ENCODE peak calls at places on chromosomes 2 and 18, in seven cellular contexts. W, G, Z, B, P, Q and R are unnamed samples. For H3K4me1, the result is how much of the 10 kb centered on the place peaks cover.

GRCh38 chr2:37566517-37566961 is 104.9 kb downstream of the CDC42EP3 start:
- DNase-seq in W (no peak), G (no peak), Z (no peak), B (no peak), P (peak), Q (peak), R (no peak)

GRCh38 chr2:120917876-120918275 is 182.2 kb downstream of the GLI2 start:
- DNase-seq in W (no peak), G (no peak), Z (no peak), B (no peak), P (peak), Q (no peak), R (no peak)

GRCh38 chr18:13461488-13461887 is 242.9 kb downstream of the LDLRAD4 start:
- DNase-seq in W (no peak), G (no peak), Z (no peak), B (no peak), P (no peak), Q (no peak), R (no peak)

GRCh38 chr2:224885836-224886547 is 156.3 kb downstream of the DOCK10 start:
- DNase-seq in W (peak), G (no peak), Z (peak), B (no peak), P (peak), Q (peak), R (no peak)

GRCh38 chr2:55112229-55113016 is 62.2 kb upstream of the RTN4 start:
- DNase-seq in W (no peak), G (peak), Z (no peak), B (no peak), P (peak), Q (peak), R (no peak)

GRCh38 chr2:218865396-218865795 is 5.8 kb downstream of the WNT6 start:
- DNase-seq in W (no peak), G (no peak), Z (no peak), B (no peak), P (no peak), Q (no peak), R (no peak)

GRCh38 chr2:17429130-17429529 is 89.1 kb downstream of the RAD51AP2 start:
- DNase-seq in W (no peak), G (no peak), Z (peak), B (no peak), P (peak), Q (peak), R (no peak)

GRCh38 chr2:18910843-18911242 is 321.5 kb upstream of the NT5C1B start:
- DNase-seq in W (no peak), G (no peak), Z (peak), B (no peak), P (peak), Q (peak), R (no peak)

GRCh38 chr2:222375798-222376197 is 48.5 kb upstream of the SGPP2 start:
- DNase-seq in W (no peak), G (no peak), Z (no peak), B (no peak), P (no peak), Q (no peak), R (no peak)

DNA sequence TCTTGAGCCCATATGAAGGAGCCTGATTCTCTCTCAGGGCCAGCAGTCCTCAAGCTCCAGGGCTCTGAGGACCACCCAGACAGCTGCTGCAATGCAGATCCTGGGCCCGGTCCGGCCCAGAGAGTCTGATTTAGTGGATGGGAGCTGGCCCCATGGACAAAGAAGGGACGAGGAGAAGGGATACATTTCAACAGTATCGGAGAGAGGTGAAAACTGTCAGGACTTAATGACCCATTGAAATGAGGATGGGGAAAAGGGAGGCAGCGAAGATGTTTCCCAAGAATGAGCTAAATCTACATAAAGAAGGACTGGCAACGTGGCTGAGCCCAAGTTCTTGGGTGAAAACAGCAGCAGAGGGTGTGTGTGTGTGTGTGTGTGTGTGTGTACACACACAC is 25.4 kb downstream of the FAM178B start:
- DNase-seq in W (no peak), G (no peak), Z (no peak), B (no peak), P (no peak), Q (no peak), R (no peak)
- H3K4me1 ChIP-seq in W (under half), G (under half), Z (under half), B (under half), P (under half), Q (under half), R (under half)

GRCh38 chr2:27249891-27250651 is 12.8 kb downstream of the SLC30A3 start:
- DNase-seq in W (no peak), G (peak), Z (no peak), B (peak), P (peak), Q (no peak), R (peak)
- TF ChIP-seq CTCF in W (peak), G (peak), Z (peak), B (peak), P (peak), Q (peak), R (peak)

GRCh38 chr2:178450574-178451429 is at the start of the genes PJVK and PRKRA:
- DNase-seq in W (peak), G (peak), Z (peak), B (peak), P (peak), Q (peak), R (peak)

GRCh38 chr2:178448968-178449661 is 1.9 kb downstream of the PRKRA start:
- DNase-seq in W (no peak), G (no peak), Z (no peak), B (no peak), P (no peak), Q (no peak), R (no peak)

GRCh38 chr2:178452870-178453269 is 1.7 kb downstream of the PJVK start:
- DNase-seq in W (no peak), G (no peak), Z (no peak), B (no peak), P (no peak), Q (no peak), R (no peak)

GRCh38 chr2:178449700-178450573 is 1.0 kb downstream of the PRKRA start:
- DNase-seq in W (no peak), G (no peak), Z (peak), B (no peak), P (no peak), Q (no peak), R (no peak)

DNA sequence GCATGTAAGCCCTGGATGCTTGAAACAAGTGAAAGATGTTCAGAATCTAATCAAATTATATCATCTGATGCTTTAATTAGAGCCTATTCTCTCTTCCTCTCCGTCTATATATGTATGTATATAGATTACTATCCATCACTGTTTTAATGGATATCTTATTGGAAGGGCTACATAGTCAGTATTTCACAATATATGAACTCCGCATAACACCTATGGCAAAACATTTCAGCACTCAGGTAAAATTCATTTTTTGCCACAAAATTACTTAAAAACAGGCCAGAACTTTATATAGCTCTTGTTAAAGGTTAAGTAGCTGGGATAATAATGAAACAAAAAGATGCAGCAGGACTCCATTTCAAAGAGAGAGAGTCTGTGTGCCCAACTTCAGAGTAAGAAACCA is 1.2 kb downstream of the PJVK start:
- DNase-seq in W (no peak), G (no peak), Z (no peak), B (no peak), P (no peak), Q (no peak), R (no peak)
- H3K27ac ChIP-seq in W (no peak), G (no peak), Z (no peak), B (peak), P (no peak), Q (no peak), R (no peak)

DNA sequence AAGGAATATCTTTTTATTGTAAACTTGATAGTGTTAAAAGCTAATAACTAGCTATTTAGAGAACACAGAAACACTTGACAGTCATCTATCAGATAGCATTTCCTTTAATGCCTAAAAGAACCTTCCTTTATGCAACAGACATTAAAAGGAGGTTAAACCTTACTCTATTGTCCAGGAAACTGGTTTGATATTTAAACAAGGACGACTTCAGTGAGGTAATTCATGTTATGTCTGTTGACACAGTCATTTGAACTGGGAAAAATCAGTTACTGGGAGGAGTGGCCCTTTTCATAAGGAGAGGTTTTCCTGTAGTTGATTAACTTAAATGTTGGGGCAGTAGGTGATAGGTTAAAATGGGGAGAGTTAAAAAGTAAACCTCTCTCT is 6.7 kb downstream of the TGIF1 start:
- DNase-seq in W (no peak), G (no peak), Z (no peak), B (no peak), P (no peak), Q (no peak), R (no peak)
- H3K4me1 ChIP-seq in W (under half), G (under half), Z (under half), B (under half), P (under half), Q (half or more), R (under half)

GRCh38 chr2:95393901-95394300 is 8.6 kb upstream of the FAHD2A start:
- DNase-seq in W (no peak), G (no peak), Z (no peak), B (no peak), P (no peak), Q (no peak), R (no peak)

GRCh38 chr2:95390881-95391321 is 11.6 kb upstream of the FAHD2A start:
- DNase-seq in W (no peak), G (no peak), Z (no peak), B (no peak), P (no peak), Q (no peak), R (no peak)

GRCh38 chr2:95391641-95392310 is 10.7 kb upstream of the FAHD2A start:
- DNase-seq in W (no peak), G (no peak), Z (no peak), B (no peak), P (no peak), Q (no peak), R (peak)

GRCh38 chr2:95392320-95392719 is 10.2 kb upstream of the FAHD2A start:
- DNase-seq in W (no peak), G (no peak), Z (no peak), B (no peak), P (no peak), Q (no peak), R (no peak)

DNA sequence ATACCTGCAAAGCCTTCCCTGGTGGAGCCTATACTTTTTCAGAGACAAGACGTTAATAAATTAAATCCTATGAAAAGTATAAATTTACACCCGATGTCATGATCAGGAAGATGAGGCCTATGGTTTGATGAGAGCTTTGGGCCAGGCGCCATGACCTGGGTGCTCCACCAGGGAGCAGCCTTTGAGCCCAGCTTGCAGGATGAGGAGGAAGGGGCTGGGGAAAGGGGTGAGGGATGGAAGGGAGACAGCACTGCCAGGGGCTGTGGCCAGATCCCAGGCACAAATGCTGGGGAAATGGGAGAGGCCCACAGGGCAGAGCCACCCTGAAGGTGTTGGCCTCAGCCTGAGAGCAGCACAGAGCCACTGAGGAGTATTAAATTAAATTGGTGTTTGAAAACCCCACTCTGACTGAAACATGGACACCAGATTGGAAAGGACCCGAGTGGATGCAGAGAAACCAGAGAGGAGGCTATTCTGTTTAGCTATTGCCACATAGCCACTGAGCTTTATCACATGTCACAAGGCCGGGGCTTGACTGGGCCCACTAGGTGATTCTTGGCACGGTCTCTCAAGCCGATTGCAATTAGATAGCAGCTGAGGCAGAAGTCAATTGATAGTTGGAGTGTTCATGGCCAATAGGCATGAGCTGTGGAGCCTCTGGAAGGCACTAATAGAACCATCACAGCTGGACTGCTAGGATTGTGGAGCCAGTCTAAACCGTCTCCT is 9.6 kb upstream of the FAHD2A start:
- DNase-seq in W (no peak), G (peak), Z (no peak), B (no peak), P (no peak), Q (no peak), R (peak)
- TF ChIP-seq CTCF in W (peak), G (no peak), Z (no peak), B (no peak), P (no peak), Q (no peak), R (no peak)

GRCh38 chr2:227407601-227408089 is 19.9 kb upstream of the SCYGR1 start:
- DNase-seq in W (no peak), G (no peak), Z (peak), B (peak), P (no peak), Q (no peak), R (peak)
- H3K27ac ChIP-seq in W (no peak), G (no peak), Z (no peak), B (peak), P (no peak), Q (no peak), R (no peak)

GRCh38 chr2:234172066-234172465 is 121.6 kb downstream of the SPP2 start:
- DNase-seq in W (no peak), G (no peak), Z (no peak), B (no peak), P (no peak), Q (no peak), R (no peak)

GRCh38 chr2:234169676-234170075 is 119.2 kb downstream of the SPP2 start:
- DNase-seq in W (no peak), G (no peak), Z (no peak), B (no peak), P (no peak), Q (no peak), R (no peak)

GRCh38 chr2:234175649-234176048 is 125.1 kb downstream of the SPP2 start:
- DNase-seq in W (no peak), G (no peak), Z (no peak), B (no peak), P (no peak), Q (no peak), R (no peak)

GRCh38 chr2:234166521-234166920 is 116.0 kb downstream of the SPP2 start:
- DNase-seq in W (no peak), G (no peak), Z (no peak), B (no peak), P (no peak), Q (no peak), R (no peak)

DNA sequence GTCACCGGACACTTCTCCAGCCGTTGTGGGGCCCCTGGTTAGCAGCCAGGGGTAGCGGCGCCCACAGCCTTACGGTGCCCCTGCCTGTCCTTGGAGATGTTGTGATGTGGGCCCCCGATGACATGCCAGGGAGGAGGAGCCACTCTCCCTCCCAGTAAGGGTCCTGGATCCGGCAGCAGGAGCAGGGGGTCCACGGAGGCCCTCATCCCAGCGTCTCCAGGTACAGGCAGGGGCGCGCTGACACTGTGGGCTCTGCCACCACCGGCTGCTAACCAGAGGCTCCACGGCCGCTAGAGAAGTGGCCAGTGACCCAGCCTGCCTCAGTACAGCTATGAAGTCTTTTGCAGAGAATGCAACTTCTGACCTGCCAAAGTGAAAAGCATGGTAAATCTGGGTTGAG is 121.2 kb downstream of the SPP2 start:
- DNase-seq in W (no peak), G (no peak), Z (no peak), B (no peak), P (no peak), Q (no peak), R (no peak)
- H3K4me1 ChIP-seq in W (under half), G (under half), Z (under half), B (under half), P (under half), Q (under half), R (under half)

GRCh38 chr2:16291731-16292550 is 351.6 kb downstream of the MYCN start:
- DNase-seq in W (no peak), G (no peak), Z (no peak), B (no peak), P (no peak), Q (no peak), R (no peak)

GRCh38 chr2:16291226-16291625 is 350.9 kb downstream of the MYCN start:
- DNase-seq in W (no peak), G (no peak), Z (no peak), B (no peak), P (no peak), Q (no peak), R (no peak)

GRCh38 chr2:16288371-16289112 is 348.2 kb downstream of the MYCN start:
- DNase-seq in W (no peak), G (no peak), Z (no peak), B (no peak), P (no peak), Q (no peak), R (no peak)

GRCh38 chr2:16287831-16288230 is 347.5 kb downstream of the MYCN start:
- DNase-seq in W (no peak), G (no peak), Z (no peak), B (no peak), P (no peak), Q (no peak), R (no peak)

DNA sequence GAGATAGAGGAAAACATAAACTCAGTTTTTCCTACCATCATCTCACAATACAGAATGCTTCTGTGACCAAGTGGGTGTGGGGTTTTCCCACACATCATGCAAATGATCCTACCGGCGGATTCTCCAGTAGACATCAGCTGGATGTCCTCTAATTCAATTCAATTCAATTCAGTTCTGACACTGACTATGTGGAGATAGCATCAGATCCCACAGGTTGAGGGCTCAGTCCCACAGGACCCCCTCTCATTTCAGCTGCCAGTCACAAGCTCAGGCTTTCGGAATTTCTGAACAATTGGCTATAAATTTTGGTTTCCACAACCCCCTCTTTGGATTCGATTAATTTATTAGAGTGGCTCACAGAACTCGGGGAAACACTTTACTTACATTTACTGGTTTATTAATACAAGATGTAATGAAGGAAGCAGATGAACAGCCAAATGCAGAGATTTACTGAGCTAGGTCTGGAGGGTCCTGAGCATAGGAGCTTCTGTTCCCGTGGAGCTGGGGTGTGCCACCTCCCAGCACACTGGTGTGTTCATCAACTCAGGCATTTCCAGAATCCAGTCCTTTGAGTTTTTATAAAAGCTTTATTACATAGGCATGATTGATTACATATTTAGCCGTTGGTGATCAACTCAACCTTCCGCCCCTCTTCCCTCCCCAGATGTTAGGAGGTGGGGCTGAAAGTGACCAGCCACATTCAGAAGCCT is 350.1 kb downstream of the MYCN start:
- DNase-seq in W (no peak), G (no peak), Z (no peak), B (no peak), P (no peak), Q (no peak), R (no peak)
- TF ChIP-seq CTCF in W (no peak), G (no peak), Z (no peak), B (no peak), P (no peak), Q (no peak), R (no peak)